ENCODE peak calls at places on chromosomes 3 and 15, in four cellular contexts. One of them, this sample, is unnamed.
A peak's percentile ranks its signal among the peaks of the same experiment; 100 is the strongest.

GRCh38 chr15:92077353-92078080 is 224.0 kb downstream of the SLCO3A1 start:
- DNase-seq in HepG2: peak; percentile 44
- DNase-seq in K562: peak; percentile 59
- DNase-seq in WTC11: peak; percentile 81
- DNase-seq in this sample: peak; percentile 78

GRCh38 chr3:4985330-4986174 is 6.3 kb downstream of the BHLHE40 start:
- DNase-seq in WTC11: no peak
- DNase-seq in K562: no peak
- DNase-seq in HepG2: peak; percentile 83
- DNase-seq in this sample: peak; percentile 92

GRCh38 chr3:140636452-140637138 is 41.3 kb upstream of the TRIM42 start:
- DNase-seq in K562: no peak
- DNase-seq in WTC11: no peak
- DNase-seq in HepG2: no peak
- DNase-seq in this sample: no peak

GRCh38 chr3:14505803-14506500 is 34.2 kb downstream of the GRIP2 start:
- DNase-seq in WTC11: no peak
- DNase-seq in HepG2: no peak
- DNase-seq in K562: no peak
- DNase-seq in this sample: no peak

GRCh38 chr3:134824676-134825290 is 29.7 kb downstream of the EPHB1 start:
- DNase-seq in HepG2: no peak
- DNase-seq in K562: no peak
- DNase-seq in WTC11: no peak
- DNase-seq in this sample: no peak

GRCh38 chr3:146550743-146551510 is 6.5 kb upstream of the PLSCR1 start:
- DNase-seq in HepG2: no peak
- DNase-seq in WTC11: no peak
- DNase-seq in K562: no peak
- DNase-seq in this sample: peak; percentile 21

GRCh38 chr3:39541917-39542329 is 74.4 kb downstream of the MOBP start:
- DNase-seq in WTC11: no peak
- DNase-seq in K562: peak; percentile 33
- DNase-seq in HepG2: no peak
- DNase-seq in this sample: peak; percentile 13

GRCh38 chr3:12522721-12523120 is 22.6 kb downstream of the MKRN2OS start:
- DNase-seq in K562: no peak
- DNase-seq in WTC11: no peak
- DNase-seq in HepG2: no peak
- DNase-seq in this sample: no peak

GRCh38 chr3:113097821-113098516 is 107.2 kb downstream of the GTPBP8 start:
- DNase-seq in WTC11: no peak
- DNase-seq in K562: no peak
- DNase-seq in HepG2: peak; percentile 56
- DNase-seq in this sample: peak; percentile 55

GRCh38 chr3:184275302-184275701 is 520 bp upstream of the ECE2 start:
- DNase-seq in WTC11: no peak
- DNase-seq in HepG2: no peak
- DNase-seq in K562: no peak
- DNase-seq in this sample: no peak

GRCh38 chr15:85872125-85872524 is 77.4 kb upstream of the KLHL25 start:
- DNase-seq in WTC11: no peak
- DNase-seq in K562: no peak
- DNase-seq in HepG2: no peak
- DNase-seq in this sample: no peak

GRCh38 chr3:20340324-20340928 is 154.4 kb upstream of the SGO1 start:
- DNase-seq in HepG2: peak; percentile 62
- DNase-seq in K562: peak; percentile 70
- DNase-seq in WTC11: peak; percentile 76
- DNase-seq in this sample: peak; percentile 35

GRCh38 chr3:39254806-39255449 is 24.9 kb downstream of the CX3CR1 start:
- DNase-seq in K562: no peak
- DNase-seq in WTC11: no peak
- DNase-seq in HepG2: no peak
- DNase-seq in this sample: no peak

GRCh38 chr15:47184003-47184404 is 533.3 kb upstream of the SEMA6D start:
- DNase-seq in WTC11: peak; percentile 65
- DNase-seq in HepG2: no peak
- DNase-seq in K562: no peak
- DNase-seq in this sample: no peak

GRCh38 chr15:74156678-74157411 is 16.7 kb upstream of the ISLR start:
- DNase-seq in WTC11: no peak
- DNase-seq in HepG2: no peak
- DNase-seq in K562: no peak
- DNase-seq in this sample: no peak

GRCh38 chr3:117524890-117525289 is 815.3 kb downstream of the TUSC7 start:
- DNase-seq in HepG2: no peak
- DNase-seq in WTC11: no peak
- DNase-seq in K562: no peak
- DNase-seq in this sample: no peak

GRCh38 chr3:48684480-48685143 is 1.1 kb downstream of the NCKIPSD start:
- DNase-seq in WTC11: no peak
- DNase-seq in K562: peak; percentile 53
- DNase-seq in HepG2: no peak
- DNase-seq in this sample: no peak

DNA sequence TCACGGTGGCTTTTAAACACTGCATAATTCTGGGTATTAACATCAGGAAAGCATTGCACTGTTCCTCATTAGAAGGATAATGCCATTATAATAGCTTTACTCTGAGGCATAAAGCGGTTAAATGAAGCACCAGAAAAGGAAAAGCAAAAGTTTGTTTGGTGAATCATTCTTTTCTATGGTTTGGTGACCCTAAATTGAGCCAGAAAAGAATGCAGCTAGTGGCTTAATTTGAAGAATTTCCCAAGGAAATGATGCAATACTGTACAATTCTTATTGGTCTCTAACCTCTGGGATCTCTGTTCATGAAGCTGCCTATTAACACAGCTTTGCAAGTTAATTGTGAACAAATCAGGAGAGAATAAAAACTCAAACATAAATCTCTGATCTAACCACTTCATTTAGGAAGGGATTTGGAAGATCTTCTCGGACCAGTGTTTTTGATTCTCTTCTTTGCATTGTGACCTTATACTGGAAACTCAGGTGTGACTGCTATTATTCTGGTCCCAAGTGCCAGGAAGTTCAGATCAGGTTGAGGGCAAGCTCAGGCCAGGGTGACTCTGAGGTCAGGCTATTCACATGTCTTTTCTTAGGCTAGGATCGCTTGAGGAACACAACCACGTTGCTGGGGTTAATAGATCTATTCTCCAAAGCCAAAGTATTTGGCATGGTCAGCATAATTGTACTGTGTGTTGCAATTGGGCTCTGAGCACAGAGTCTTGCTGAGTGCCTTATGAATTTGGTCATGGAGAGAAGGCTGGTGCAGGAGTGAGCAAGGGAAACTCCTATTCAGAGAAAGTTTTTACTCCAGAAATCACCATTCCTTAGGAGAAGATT is 11.3 kb upstream of the DLG1 start:
- DNase-seq in K562: no peak
- DNase-seq in HepG2: no peak
- DNase-seq in WTC11: no peak
- DNase-seq in this sample: no peak
- TF ChIP-seq NR3C1 in K562: no peak
- TF ChIP-seq NR3C1 in HepG2: no peak
- TF ChIP-seq NR3C1 in WTC11: no peak
- TF ChIP-seq NR3C1 in this sample: no peak

GRCh38 chr3:189962466-189962865 is 158.2 kb downstream of the P3H2 start:
- DNase-seq in WTC11: no peak
- DNase-seq in K562: no peak
- DNase-seq in HepG2: no peak
- DNase-seq in this sample: no peak

GRCh38 chr3:189966843-189967242 is 153.9 kb downstream of the P3H2 start:
- DNase-seq in K562: no peak
- DNase-seq in WTC11: no peak
- DNase-seq in HepG2: no peak
- DNase-seq in this sample: no peak

GRCh38 chr3:189961525-189962161 is 159.1 kb downstream of the P3H2 start:
- DNase-seq in WTC11: peak; percentile 85
- DNase-seq in K562: peak; percentile 51
- DNase-seq in HepG2: peak; percentile 67
- DNase-seq in this sample: peak; percentile 74

GRCh38 chr3:189967254-189967865 is 153.3 kb downstream of the P3H2 start:
- DNase-seq in HepG2: peak; percentile 48
- DNase-seq in WTC11: no peak
- DNase-seq in K562: peak; percentile 19
- DNase-seq in this sample: peak; percentile 55

GRCh38 chr3:189964623-189965022 is 156.1 kb downstream of the P3H2 start:
- DNase-seq in K562: no peak
- DNase-seq in WTC11: no peak
- DNase-seq in HepG2: no peak
- DNase-seq in this sample: no peak
- TF ChIP-seq NR3C1 in K562: no peak
- TF ChIP-seq NR3C1 in WTC11: no peak
- TF ChIP-seq NR3C1 in HepG2: no peak
- TF ChIP-seq NR3C1 in this sample: no peak

GRCh38 chr3:46694520-46694919 is 1.0 kb upstream of the ALS2CL start:
- DNase-seq in K562: no peak
- DNase-seq in WTC11: no peak
- DNase-seq in HepG2: no peak
- DNase-seq in this sample: no peak

GRCh38 chr3:46693897-46694235 is 387 bp upstream of the ALS2CL start:
- DNase-seq in WTC11: no peak
- DNase-seq in K562: no peak
- DNase-seq in HepG2: no peak
- DNase-seq in this sample: no peak

GRCh38 chr3:46693038-46693896 is at the start of gene ALS2CL:
- DNase-seq in K562: peak; percentile 90
- DNase-seq in HepG2: no peak
- DNase-seq in WTC11: peak; percentile 66
- DNase-seq in this sample: peak; percentile 35

GRCh38 chr3:46695962-46696922 is 2.8 kb upstream of the ALS2CL start:
- DNase-seq in K562: no peak
- DNase-seq in HepG2: no peak
- DNase-seq in WTC11: no peak
- DNase-seq in this sample: no peak

GRCh38 chr3:46695177-46695961 is 1.9 kb upstream of the ALS2CL start:
- DNase-seq in K562: peak; percentile 52
- DNase-seq in HepG2: no peak
- DNase-seq in WTC11: peak; percentile 69
- DNase-seq in this sample: peak; percentile 31
- TF ChIP-seq NR3C1 in K562: no peak
- TF ChIP-seq NR3C1 in HepG2: no peak
- TF ChIP-seq NR3C1 in WTC11: no peak
- TF ChIP-seq NR3C1 in this sample: no peak

GRCh38 chr3:193775421-193776077 is 182.5 kb downstream of the OPA1 start:
- DNase-seq in HepG2: no peak
- DNase-seq in K562: no peak
- DNase-seq in WTC11: peak; percentile 46
- DNase-seq in this sample: no peak
- TF ChIP-seq NR3C1 in HepG2: no peak
- TF ChIP-seq NR3C1 in K562: no peak
- TF ChIP-seq NR3C1 in WTC11: no peak
- TF ChIP-seq NR3C1 in this sample: no peak

GRCh38 chr3:64290161-64290560 is 64.9 kb upstream of the PRICKLE2 start:
- DNase-seq in HepG2: no peak
- DNase-seq in K562: no peak
- DNase-seq in WTC11: no peak
- DNase-seq in this sample: no peak
- TF ChIP-seq NR3C1 in HepG2: no peak
- TF ChIP-seq NR3C1 in K562: no peak
- TF ChIP-seq NR3C1 in WTC11: no peak
- TF ChIP-seq NR3C1 in this sample: no peak

GRCh38 chr15:95284933-95285401 is 1045.5 kb upstream of the NR2F2 start:
- DNase-seq in WTC11: no peak
- DNase-seq in K562: peak; percentile 21
- DNase-seq in HepG2: no peak
- DNase-seq in this sample: no peak

GRCh38 chr15:95286911-95287769 is 1043.4 kb upstream of the NR2F2 start:
- DNase-seq in HepG2: no peak
- DNase-seq in WTC11: peak; percentile 14
- DNase-seq in K562: no peak
- DNase-seq in this sample: no peak

GRCh38 chr15:95290376-95290973 is 1040.0 kb upstream of the NR2F2 start:
- DNase-seq in K562: no peak
- DNase-seq in HepG2: no peak
- DNase-seq in WTC11: no peak
- DNase-seq in this sample: no peak

GRCh38 chr15:95286316-95286880 is 1044.1 kb upstream of the NR2F2 start:
- DNase-seq in K562: no peak
- DNase-seq in HepG2: no peak
- DNase-seq in WTC11: no peak
- DNase-seq in this sample: no peak

GRCh38 chr15:95287774-95288173 is 1042.7 kb upstream of the NR2F2 start:
- DNase-seq in HepG2: no peak
- DNase-seq in K562: no peak
- DNase-seq in WTC11: no peak
- DNase-seq in this sample: no peak
- TF ChIP-seq NR3C1 in HepG2: no peak
- TF ChIP-seq NR3C1 in K562: no peak
- TF ChIP-seq NR3C1 in WTC11: no peak
- TF ChIP-seq NR3C1 in this sample: no peak

GRCh38 chr3:136559896-136560295 is 192.3 kb downstream of the STAG1 start:
- DNase-seq in K562: no peak
- DNase-seq in HepG2: no peak
- DNase-seq in WTC11: no peak
- DNase-seq in this sample: no peak
- TF ChIP-seq NR3C1 in K562: no peak
- TF ChIP-seq NR3C1 in HepG2: no peak
- TF ChIP-seq NR3C1 in WTC11: no peak
- TF ChIP-seq NR3C1 in this sample: no peak

GRCh38 chr3:125302932-125303331 is 72.2 kb downstream of the ZNF148 start:
- DNase-seq in WTC11: no peak
- DNase-seq in K562: no peak
- DNase-seq in HepG2: no peak
- DNase-seq in this sample: no peak

GRCh38 chr3:125310623-125311076 is 64.5 kb downstream of the ZNF148 start:
- DNase-seq in K562: peak; percentile 56
- DNase-seq in WTC11: no peak
- DNase-seq in HepG2: peak; percentile 5
- DNase-seq in this sample: no peak

GRCh38 chr3:125306620-125307019 is 68.5 kb downstream of the ZNF148 start:
- DNase-seq in HepG2: no peak
- DNase-seq in K562: no peak
- DNase-seq in WTC11: no peak
- DNase-seq in this sample: no peak
- TF ChIP-seq NR3C1 in HepG2: no peak
- TF ChIP-seq NR3C1 in K562: no peak
- TF ChIP-seq NR3C1 in WTC11: no peak
- TF ChIP-seq NR3C1 in this sample: no peak

GRCh38 chr15:96720251-96720650 is 389.8 kb downstream of the NR2F2 start:
- DNase-seq in K562: no peak
- DNase-seq in HepG2: no peak
- DNase-seq in WTC11: no peak
- DNase-seq in this sample: no peak
- TF ChIP-seq NR3C1 in K562: no peak
- TF ChIP-seq NR3C1 in HepG2: no peak
- TF ChIP-seq NR3C1 in WTC11: no peak
- TF ChIP-seq NR3C1 in this sample: no peak